ENCODE peak calls at places on chromosomes 13 and 19, in four cellular contexts. D, W, F and P are unnamed samples.

GRCh38 chr13:41652735-41653361 is 195.5 kb downstream of the RGCC start:
- DNase-seq in D (peak), W (peak), F (no peak), P (peak)

GRCh38 chr13:43204591-43204990 is 181.2 kb downstream of the DNAJC15 start:
- DNase-seq in D (no peak), W (no peak), F (no peak), P (no peak)

GRCh38 chr13:95181586-95181985 is 119.7 kb downstream of the ABCC4 start:
- DNase-seq in D (no peak), W (no peak), F (no peak), P (no peak)

GRCh38 chr19:19113040-19113541 is 25.2 kb downstream of the TMEM161A start:
- DNase-seq in D (peak), W (peak), F (no peak), P (no peak)

GRCh38 chr13:73715910-73716257 is 418.3 kb downstream of the KLF12 start:
- DNase-seq in D (no peak), W (no peak), F (no peak), P (no peak)

GRCh38 chr19:2495651-2496316 is 19.9 kb downstream of the GADD45B start:
- DNase-seq in D (no peak), W (no peak), F (no peak), P (no peak)

GRCh38 chr19:41324231-41324702 is 14.3 kb downstream of the CCDC97 start:
- DNase-seq in D (no peak), W (no peak), F (no peak), P (no peak)

GRCh38 chr13:50969691-50970090 is 60.1 kb downstream of the RNASEH2B start:
- DNase-seq in D (peak), W (no peak), F (no peak), P (no peak)

GRCh38 chr19:44796701-44797115 is 12.2 kb upstream of the BCAM start:
- DNase-seq in D (peak), W (no peak), F (no peak), P (no peak)

GRCh38 chr19:16612631-16613030 is 15.4 kb downstream of the MED26 start:
- DNase-seq in D (no peak), W (no peak), F (no peak), P (no peak)

GRCh38 chr19:37309834-37310575 is 60.9 kb upstream of the ZNF527 start:
- DNase-seq in D (no peak), W (no peak), F (no peak), P (no peak)

GRCh38 chr19:16274466-16274865 is 50.2 kb upstream of the KLF2 start:
- DNase-seq in D (no peak), W (no peak), F (no peak), P (no peak)

GRCh38 chr19:35745328-35746086 is at the start of the genes PSENEN and U2AF1L4:
- DNase-seq in D (peak), W (peak), F (peak), P (peak)

GRCh38 chr19:33823341-33823740 is 26.7 kb downstream of the KCTD15 start:
- DNase-seq in D (no peak), W (no peak), F (no peak), P (no peak)

GRCh38 chr13:112791662-112792440 is 102.0 kb downstream of the ATP11A start:
- DNase-seq in D (no peak), W (no peak), F (no peak), P (peak)

GRCh38 chr13:59442946-59443345 is 720.8 kb downstream of the DIAPH3 start:
- DNase-seq in D (no peak), W (no peak), F (no peak), P (no peak)

GRCh38 chr19:45191324-45191845 is 12.8 kb downstream of the BLOC1S3 start:
- DNase-seq in D (no peak), W (no peak), F (no peak), P (no peak)

GRCh38 chr13:99200433-99201167 is at the start of gene UBAC2:
- DNase-seq in D (peak), W (peak), F (peak), P (peak)

GRCh38 chr19:3844596-3844995 is 24.2 kb downstream of the ZFR2 start:
- DNase-seq in D (no peak), W (no peak), F (no peak), P (no peak)

GRCh38 chr13:20126460-20127262 is 34.2 kb downstream of the GJA3 start:
- DNase-seq in D (no peak), W (no peak), F (no peak), P (no peak)

GRCh38 chr13:111403266-111403665 is 82.8 kb downstream of the TEX29 start:
- DNase-seq in D (no peak), W (no peak), F (no peak), P (no peak)

GRCh38 chr13:101035119-101035620 is 360.6 kb upstream of the TMTC4 start:
- DNase-seq in D (no peak), W (no peak), F (no peak), P (no peak)

GRCh38 chr19:14830702-14831101 is 4.3 kb downstream of the OR7A5 start:
- DNase-seq in D (no peak), W (no peak), F (no peak), P (no peak)

GRCh38 chr13:63625869-63626268 is 2210.2 kb upstream of the PCDH20 start:
- DNase-seq in D (no peak), W (no peak), F (no peak), P (no peak)

GRCh38 chr13:30113983-30114491 is 193.3 kb downstream of the KATNAL1 start:
- DNase-seq in D (peak), W (peak), F (no peak), P (no peak)

GRCh38 chr19:18306209-18306902 is 16.5 kb downstream of the LSM4 start:
- DNase-seq in D (no peak), W (no peak), F (no peak), P (no peak)

GRCh38 chr13:111658150-111659100 is 338.0 kb downstream of the TEX29 start:
- DNase-seq in D (no peak), W (no peak), F (no peak), P (no peak)

GRCh38 chr19:46746281-46746965 is at the start of gene STRN4:
- DNase-seq in D (no peak), W (peak), F (no peak), P (no peak)
- TF ChIP-seq RAD21 in D (peak), W (no peak), F (no peak), P (no peak)

DNA sequence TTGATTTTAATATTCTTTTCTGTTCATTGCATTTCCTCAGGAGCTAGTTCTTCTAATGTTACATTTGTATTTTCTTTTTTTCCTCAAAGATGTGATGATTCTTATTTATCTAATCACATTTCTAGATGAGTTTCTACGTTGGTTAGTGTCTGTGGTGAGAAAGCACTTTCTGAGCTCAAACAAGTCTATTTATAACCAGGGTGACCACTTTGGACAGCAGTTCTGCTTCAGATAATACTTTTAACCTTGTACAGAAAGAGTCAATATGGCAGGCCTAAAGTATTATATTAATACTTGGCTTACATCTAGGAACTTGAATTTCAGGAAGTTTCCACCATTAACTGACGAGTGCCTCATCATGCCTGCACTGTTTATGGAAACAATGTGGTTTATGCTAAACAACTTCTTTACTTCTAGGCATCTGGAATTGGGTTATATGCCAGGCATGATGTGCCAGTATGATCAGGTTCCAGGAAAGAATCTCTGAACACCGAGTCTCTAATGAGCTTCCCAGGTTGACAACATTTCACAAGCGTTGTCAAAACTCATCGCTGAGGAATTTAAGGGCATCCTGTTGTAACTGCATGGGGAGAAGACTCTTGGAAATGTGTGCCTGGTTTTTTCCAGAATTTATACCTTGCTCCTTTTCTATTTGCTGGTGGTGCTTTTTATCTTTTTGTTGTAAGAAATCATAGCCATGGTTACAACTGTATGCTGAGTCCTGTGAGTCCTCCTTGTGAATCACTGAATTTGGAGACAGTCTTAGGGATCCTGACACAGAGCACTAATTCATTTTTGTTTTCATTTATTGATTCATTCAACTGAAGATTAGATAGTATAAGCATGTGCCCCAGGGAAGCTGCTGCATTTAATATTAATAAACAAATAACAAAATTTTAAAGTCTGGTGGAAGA is 344.4 kb upstream of the PCDH9 start:
- DNase-seq in D (no peak), W (no peak), F (no peak), P (no peak)
- TF ChIP-seq ZNF274 in D (no peak), W (no peak), F (no peak), P (no peak)

DNA sequence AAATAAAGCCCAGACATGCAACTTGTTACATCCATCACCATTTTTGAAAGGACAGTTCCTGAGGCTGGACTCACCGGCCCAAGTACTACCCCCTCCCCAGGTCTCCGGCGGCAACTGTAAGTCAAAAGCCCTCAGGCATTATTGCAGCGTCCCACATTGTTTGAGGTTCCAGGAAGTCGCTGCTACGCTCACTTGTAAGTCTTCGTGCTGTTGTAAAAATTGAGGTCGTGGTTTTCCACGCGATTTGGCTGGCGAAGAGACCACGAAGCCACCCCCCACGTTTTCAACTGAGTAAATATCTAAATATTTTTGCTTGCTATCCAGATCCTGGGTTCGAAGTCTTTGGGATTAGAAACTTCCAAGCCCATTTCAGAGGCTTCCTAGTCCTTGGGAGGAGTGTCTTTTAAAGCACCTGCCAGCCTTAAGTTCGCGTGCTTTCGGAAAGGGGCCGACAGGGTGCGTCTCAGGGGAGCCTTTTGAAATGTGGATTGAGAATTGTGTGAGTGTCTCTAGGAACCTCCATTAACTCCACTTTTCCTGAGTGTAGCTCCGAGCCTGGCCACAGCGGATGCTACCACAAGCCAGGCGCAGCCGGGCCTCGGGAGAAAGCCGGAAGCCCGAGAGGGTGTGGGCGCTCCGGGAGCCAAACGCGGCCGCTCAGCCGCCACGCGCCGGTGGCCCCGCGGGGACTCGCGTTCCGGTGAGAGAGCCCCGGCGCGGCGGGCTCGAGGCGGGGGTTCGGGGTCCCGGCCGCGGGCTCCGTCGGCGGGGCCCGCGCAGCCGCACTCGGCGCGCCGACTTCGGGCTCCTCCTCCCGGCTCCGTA is at the start of gene FNDC3A:
- DNase-seq in D (peak), W (peak), F (no peak), P (peak)
- TF ChIP-seq RAD21 in D (no peak), W (no peak), F (peak), P (no peak)

DNA sequence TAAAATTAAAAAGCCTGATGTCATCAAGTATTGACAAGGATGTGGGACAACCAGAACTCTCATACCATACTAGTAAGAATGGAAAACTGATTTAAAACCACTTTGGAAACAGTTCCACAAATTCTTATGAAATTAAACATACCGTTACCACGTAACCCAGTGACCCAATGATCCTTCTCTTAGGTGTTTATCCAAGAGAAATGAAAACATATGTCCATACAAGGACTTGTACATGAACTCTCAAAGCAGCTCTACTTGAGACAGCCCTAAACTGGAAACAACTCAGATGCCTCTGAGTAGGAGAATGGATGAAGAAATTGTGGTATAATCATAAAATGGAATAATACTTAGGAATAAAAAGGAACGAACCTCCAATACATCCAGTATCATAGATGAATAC is 27.6 kb downstream of the SLC6A16 start:
- DNase-seq in D (no peak), W (no peak), F (no peak), P (no peak)
- TF ChIP-seq ZNF274 in D (no peak), W (no peak), F (no peak), P (no peak)

GRCh38 chr19:43337737-43338136 is 15.7 kb upstream of the CD177 start:
- DNase-seq in D (no peak), W (no peak), F (no peak), P (no peak)
- TF ChIP-seq RAD21 in D (no peak), W (no peak), F (no peak), P (no peak)

DNA sequence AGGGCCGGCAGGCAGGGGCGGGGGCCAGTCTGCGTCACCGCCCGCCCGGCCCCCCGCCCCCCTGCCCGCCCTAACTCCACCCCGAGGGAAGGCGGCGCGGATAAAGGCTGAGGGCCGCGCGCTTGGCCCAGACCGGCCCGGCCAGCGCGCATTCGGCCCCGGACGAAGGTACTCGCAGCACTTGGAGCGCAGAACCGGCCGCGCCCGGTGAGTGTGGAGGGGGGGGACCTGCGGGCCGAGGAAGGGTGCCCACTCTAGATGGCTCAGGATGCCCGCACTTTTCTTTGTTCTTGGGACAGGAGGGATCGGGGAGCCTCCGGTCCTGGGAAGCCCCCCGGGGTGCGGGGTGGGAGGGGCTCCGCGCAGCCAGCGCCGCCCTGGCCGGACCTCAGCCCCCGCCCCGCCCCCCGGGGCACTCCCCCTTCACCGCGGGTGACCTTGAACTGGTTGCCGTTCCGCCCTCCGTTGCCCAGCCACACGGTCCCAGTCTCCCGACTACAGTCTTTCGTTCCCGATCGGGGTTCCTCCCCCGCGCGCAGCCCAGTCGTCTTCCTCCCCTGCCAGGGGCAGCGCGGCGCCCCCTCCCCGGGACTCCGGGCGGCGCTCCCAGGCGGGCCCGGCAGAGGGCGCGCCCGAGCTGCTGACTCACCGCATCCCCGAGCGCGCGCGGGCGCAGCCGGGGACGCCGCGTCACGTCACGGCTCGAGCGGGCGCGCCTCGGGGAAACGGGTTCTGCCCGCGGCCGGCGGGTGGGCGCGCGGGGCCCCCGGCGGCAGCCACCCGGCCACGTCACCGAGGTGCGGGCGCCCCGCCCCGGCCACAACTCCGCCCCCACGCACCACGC is at the start of gene MIDN:
- DNase-seq in D (peak), W (peak), F (no peak), P (no peak)
- TF ChIP-seq ZNF274 in D (peak), W (no peak), F (no peak), P (no peak)

DNA sequence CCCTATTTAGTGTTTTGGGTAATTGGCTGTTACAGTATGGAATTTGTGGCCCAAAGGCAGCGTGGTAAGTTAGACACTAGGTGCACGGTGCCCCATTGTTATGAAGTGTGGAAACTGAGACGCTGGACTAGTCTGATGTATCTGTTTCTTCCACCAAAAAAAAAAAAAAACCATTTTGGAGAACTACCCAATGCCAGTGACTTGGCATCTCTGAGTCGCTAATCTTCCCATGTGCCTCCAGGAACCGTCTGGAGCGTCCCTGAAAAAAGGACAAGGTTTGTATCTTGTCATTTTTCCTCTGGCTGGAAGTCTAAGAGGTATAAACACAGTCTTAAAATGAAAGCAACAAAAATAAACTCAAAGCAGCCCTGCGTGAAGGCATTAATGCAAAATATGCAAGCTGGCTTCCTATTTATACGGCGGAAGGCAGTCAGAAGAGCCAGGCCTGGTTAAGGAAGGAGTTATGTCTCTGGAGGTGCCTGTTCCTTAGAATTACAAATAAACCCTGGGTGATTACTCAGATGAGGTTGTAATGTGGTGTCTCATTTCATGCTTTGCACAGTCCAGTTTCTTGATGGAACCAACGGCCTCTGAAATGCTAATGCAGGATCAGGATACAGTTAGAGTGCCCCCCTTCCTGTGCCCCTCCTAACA is 20.2 kb downstream of the ACTN4 start:
- DNase-seq in D (no peak), W (no peak), F (no peak), P (no peak)
- TF ChIP-seq RAD21 in D (no peak), W (no peak), F (no peak), P (no peak)

GRCh38 chr13:109213714-109214113 is 572.7 kb downstream of the IRS2 start:
- DNase-seq in D (no peak), W (no peak), F (no peak), P (no peak)

GRCh38 chr13:109209526-109209925 is 576.9 kb downstream of the IRS2 start:
- DNase-seq in D (no peak), W (no peak), F (no peak), P (no peak)

GRCh38 chr13:109212630-109213029 is 573.8 kb downstream of the IRS2 start:
- DNase-seq in D (no peak), W (no peak), F (no peak), P (no peak)

GRCh38 chr13:109214393-109214792 is 572.0 kb downstream of the IRS2 start:
- DNase-seq in D (no peak), W (no peak), F (no peak), P (no peak)

GRCh38 chr13:109211616-109212015 is 574.8 kb downstream of the IRS2 start:
- DNase-seq in D (no peak), W (no peak), F (no peak), P (peak)
- TF ChIP-seq ZNF274 in D (no peak), W (no peak), F (no peak), P (no peak)

DNA sequence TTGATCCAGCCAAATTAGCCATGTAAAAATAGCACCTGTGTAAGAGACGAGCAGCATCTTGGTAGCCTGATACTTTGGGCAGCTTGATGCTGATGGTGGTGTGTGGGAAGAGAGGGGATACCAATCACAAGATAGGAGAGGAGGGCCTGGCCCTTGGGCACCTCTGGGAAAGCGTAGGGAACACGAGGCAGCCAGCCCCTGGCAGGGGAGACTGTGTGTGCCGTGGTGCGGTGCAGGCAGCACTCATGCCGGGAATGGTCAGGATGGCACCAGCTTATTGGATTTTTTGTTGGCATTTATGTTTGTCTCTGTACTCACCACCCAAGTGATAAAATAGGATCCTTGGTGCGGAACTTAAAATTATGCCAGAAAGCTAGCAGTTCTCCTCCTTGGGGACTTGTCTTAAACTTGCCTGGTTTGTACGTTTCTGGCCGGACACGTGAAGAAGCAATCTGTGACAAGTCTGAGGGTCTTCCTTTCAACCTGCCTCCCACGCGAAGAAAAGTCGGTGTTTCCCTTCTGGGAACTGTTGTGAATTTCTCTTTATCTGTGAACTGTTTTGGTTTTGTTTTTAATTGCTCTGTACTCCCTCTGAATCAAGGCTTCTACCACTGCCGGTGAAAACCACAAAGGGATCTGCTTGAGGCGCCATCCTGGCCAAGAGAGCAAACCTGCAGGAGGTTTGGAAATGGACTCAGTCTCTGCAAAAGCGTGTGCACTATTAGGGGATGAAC is 10.1 kb downstream of the SIGLEC8 start:
- DNase-seq in D (no peak), W (no peak), F (no peak), P (no peak)
- TF ChIP-seq RAD21 in D (no peak), W (no peak), F (no peak), P (no peak)